ENCODE peak calls at places on chromosomes 7 and 10, in nine cellular contexts. One of them, this sample, is unnamed. For H3K36me3, the result is how much of the 10 kb centered on the place peaks cover.

GRCh38 chr7:106243893-106244292 is 40.9 kb downstream of the NAMPT start:
- DNase-seq in CD8-positive, alpha-beta T cell: no peak
- DNase-seq in upper lobe of right lung: no peak
- DNase-seq in CD8-positive, alpha-beta memory T cell: no peak
- DNase-seq in ovary: no peak
- DNase-seq in mucosa of descending colon: no peak
- DNase-seq in aorta: no peak
- DNase-seq in cardiac muscle cell: peak
- DNase-seq in uterus: no peak
- DNase-seq in this sample: no peak

GRCh38 chr7:81690251-81690650 is 79.6 kb downstream of the HGF start:
- DNase-seq in CD8-positive, alpha-beta T cell: no peak
- DNase-seq in upper lobe of right lung: no peak
- DNase-seq in CD8-positive, alpha-beta memory T cell: no peak
- DNase-seq in ovary: no peak
- DNase-seq in mucosa of descending colon: no peak
- DNase-seq in aorta: no peak
- DNase-seq in cardiac muscle cell: peak
- DNase-seq in uterus: no peak
- DNase-seq in this sample: no peak

GRCh38 chr7:45052011-45052410 is 36.8 kb downstream of the NACAD start:
- DNase-seq in CD8-positive, alpha-beta T cell: no peak
- DNase-seq in upper lobe of right lung: no peak
- DNase-seq in CD8-positive, alpha-beta memory T cell: no peak
- DNase-seq in ovary: no peak
- DNase-seq in mucosa of descending colon: no peak
- DNase-seq in aorta: no peak
- DNase-seq in cardiac muscle cell: no peak
- DNase-seq in uterus: no peak
- DNase-seq in this sample: no peak

GRCh38 chr7:84822941-84823510 is 363.8 kb downstream of the SEMA3D start:
- DNase-seq in CD8-positive, alpha-beta T cell: no peak
- DNase-seq in upper lobe of right lung: no peak
- DNase-seq in CD8-positive, alpha-beta memory T cell: no peak
- DNase-seq in ovary: no peak
- DNase-seq in mucosa of descending colon: no peak
- DNase-seq in aorta: no peak
- DNase-seq in cardiac muscle cell: no peak
- DNase-seq in uterus: no peak
- DNase-seq in this sample: no peak

GRCh38 chr7:155916926-155917655 is 104.8 kb upstream of the SHH start:
- DNase-seq in CD8-positive, alpha-beta T cell: no peak
- DNase-seq in upper lobe of right lung: no peak
- DNase-seq in CD8-positive, alpha-beta memory T cell: no peak
- DNase-seq in ovary: no peak
- DNase-seq in mucosa of descending colon: no peak
- DNase-seq in aorta: no peak
- DNase-seq in cardiac muscle cell: no peak
- DNase-seq in uterus: no peak
- DNase-seq in this sample: no peak

GRCh38 chr7:79598351-79598750 is 144.9 kb upstream of the MAGI2 start:
- DNase-seq in CD8-positive, alpha-beta T cell: no peak
- DNase-seq in upper lobe of right lung: no peak
- DNase-seq in CD8-positive, alpha-beta memory T cell: no peak
- DNase-seq in ovary: no peak
- DNase-seq in mucosa of descending colon: no peak
- DNase-seq in aorta: no peak
- DNase-seq in cardiac muscle cell: no peak
- DNase-seq in uterus: no peak
- DNase-seq in this sample: no peak

GRCh38 chr10:58919927-58920654 is 256.4 kb upstream of the PHYHIPL start:
- DNase-seq in CD8-positive, alpha-beta T cell: no peak
- DNase-seq in upper lobe of right lung: no peak
- DNase-seq in CD8-positive, alpha-beta memory T cell: no peak
- DNase-seq in ovary: no peak
- DNase-seq in mucosa of descending colon: no peak
- DNase-seq in aorta: no peak
- DNase-seq in cardiac muscle cell: peak
- DNase-seq in uterus: no peak
- DNase-seq in this sample: no peak

GRCh38 chr7:47180268-47180826 is 401.6 kb downstream of the TNS3 start:
- DNase-seq in CD8-positive, alpha-beta T cell: no peak
- DNase-seq in upper lobe of right lung: no peak
- DNase-seq in CD8-positive, alpha-beta memory T cell: no peak
- DNase-seq in ovary: peak
- DNase-seq in mucosa of descending colon: no peak
- DNase-seq in aorta: no peak
- DNase-seq in cardiac muscle cell: peak
- DNase-seq in uterus: peak
- DNase-seq in this sample: no peak

GRCh38 chr10:16545126-16545736 is 23.6 kb upstream of the C1QL3 start:
- DNase-seq in CD8-positive, alpha-beta T cell: no peak
- DNase-seq in upper lobe of right lung: no peak
- DNase-seq in CD8-positive, alpha-beta memory T cell: no peak
- DNase-seq in ovary: no peak
- DNase-seq in mucosa of descending colon: no peak
- DNase-seq in aorta: no peak
- DNase-seq in cardiac muscle cell: peak
- DNase-seq in uterus: no peak
- DNase-seq in this sample: no peak

GRCh38 chr10:97570789-97571536 is 1.6 kb upstream of the ANKRD2 start:
- DNase-seq in CD8-positive, alpha-beta T cell: no peak
- DNase-seq in upper lobe of right lung: no peak
- DNase-seq in CD8-positive, alpha-beta memory T cell: no peak
- DNase-seq in ovary: no peak
- DNase-seq in mucosa of descending colon: no peak
- DNase-seq in aorta: no peak
- DNase-seq in cardiac muscle cell: no peak
- DNase-seq in uterus: no peak
- DNase-seq in this sample: no peak

GRCh38 chr10:122243560-122243959 is 27.5 kb upstream of the BTBD16 start:
- DNase-seq in CD8-positive, alpha-beta T cell: no peak
- DNase-seq in upper lobe of right lung: no peak
- DNase-seq in CD8-positive, alpha-beta memory T cell: no peak
- DNase-seq in ovary: no peak
- DNase-seq in mucosa of descending colon: no peak
- DNase-seq in aorta: no peak
- DNase-seq in cardiac muscle cell: no peak
- DNase-seq in uterus: no peak
- DNase-seq in this sample: no peak

GRCh38 chr10:50310560-50311174 is 59.4 kb upstream of the ASAH2 start:
- DNase-seq in CD8-positive, alpha-beta T cell: no peak
- DNase-seq in upper lobe of right lung: no peak
- DNase-seq in CD8-positive, alpha-beta memory T cell: no peak
- DNase-seq in ovary: no peak
- DNase-seq in mucosa of descending colon: no peak
- DNase-seq in aorta: no peak
- DNase-seq in cardiac muscle cell: peak
- DNase-seq in uterus: no peak
- DNase-seq in this sample: no peak

GRCh38 chr10:86795353-86795752 is 38.9 kb downstream of the BMPR1A start:
- DNase-seq in CD8-positive, alpha-beta T cell: no peak
- DNase-seq in upper lobe of right lung: no peak
- DNase-seq in CD8-positive, alpha-beta memory T cell: no peak
- DNase-seq in ovary: no peak
- DNase-seq in mucosa of descending colon: no peak
- DNase-seq in aorta: no peak
- DNase-seq in cardiac muscle cell: peak
- DNase-seq in uterus: no peak
- DNase-seq in this sample: no peak

GRCh38 chr7:41415473-41416207 is 287.2 kb downstream of the INHBA start:
- DNase-seq in CD8-positive, alpha-beta T cell: no peak
- DNase-seq in upper lobe of right lung: no peak
- DNase-seq in CD8-positive, alpha-beta memory T cell: no peak
- DNase-seq in ovary: no peak
- DNase-seq in mucosa of descending colon: no peak
- DNase-seq in aorta: no peak
- DNase-seq in cardiac muscle cell: no peak
- DNase-seq in uterus: no peak
- DNase-seq in this sample: no peak

GRCh38 chr7:6432786-6433185 is 15.0 kb downstream of the DAGLB start:
- DNase-seq in CD8-positive, alpha-beta T cell: no peak
- DNase-seq in upper lobe of right lung: no peak
- DNase-seq in CD8-positive, alpha-beta memory T cell: no peak
- DNase-seq in ovary: no peak
- DNase-seq in mucosa of descending colon: no peak
- DNase-seq in aorta: no peak
- DNase-seq in cardiac muscle cell: no peak
- DNase-seq in uterus: no peak
- DNase-seq in this sample: no peak

GRCh38 chr7:6435486-6436384 is 12.0 kb downstream of the DAGLB start:
- DNase-seq in CD8-positive, alpha-beta T cell: peak
- DNase-seq in upper lobe of right lung: peak
- DNase-seq in CD8-positive, alpha-beta memory T cell: peak
- DNase-seq in ovary: peak
- DNase-seq in mucosa of descending colon: peak
- DNase-seq in aorta: peak
- DNase-seq in cardiac muscle cell: peak
- DNase-seq in uterus: peak
- DNase-seq in this sample: peak

GRCh38 chr7:6436385-6436685 is 11.4 kb downstream of the DAGLB start:
- DNase-seq in CD8-positive, alpha-beta T cell: peak
- DNase-seq in upper lobe of right lung: no peak
- DNase-seq in CD8-positive, alpha-beta memory T cell: peak
- DNase-seq in ovary: no peak
- DNase-seq in mucosa of descending colon: no peak
- DNase-seq in aorta: peak
- DNase-seq in cardiac muscle cell: no peak
- DNase-seq in uterus: no peak
- DNase-seq in this sample: no peak

GRCh38 chr7:6430974-6431373 is 16.8 kb downstream of the DAGLB start:
- DNase-seq in CD8-positive, alpha-beta T cell: no peak
- DNase-seq in upper lobe of right lung: no peak
- DNase-seq in CD8-positive, alpha-beta memory T cell: no peak
- DNase-seq in ovary: no peak
- DNase-seq in mucosa of descending colon: no peak
- DNase-seq in aorta: no peak
- DNase-seq in cardiac muscle cell: no peak
- DNase-seq in uterus: no peak
- DNase-seq in this sample: no peak

GRCh38 chr7:6433814-6434630 is 13.7 kb downstream of the DAGLB start:
- DNase-seq in CD8-positive, alpha-beta T cell: no peak
- DNase-seq in upper lobe of right lung: no peak
- DNase-seq in CD8-positive, alpha-beta memory T cell: no peak
- DNase-seq in ovary: no peak
- DNase-seq in mucosa of descending colon: no peak
- DNase-seq in aorta: no peak
- DNase-seq in cardiac muscle cell: no peak
- DNase-seq in uterus: no peak
- DNase-seq in this sample: no peak
- H3K36me3 ChIP-seq in CD8-positive, alpha-beta T cell: under half
- H3K36me3 ChIP-seq in upper lobe of right lung: under half
- H3K36me3 ChIP-seq in CD8-positive, alpha-beta memory T cell: under half
- H3K36me3 ChIP-seq in ovary: under half
- H3K36me3 ChIP-seq in mucosa of descending colon: under half
- H3K36me3 ChIP-seq in aorta: under half
- H3K36me3 ChIP-seq in cardiac muscle cell: under half
- H3K36me3 ChIP-seq in uterus: under half
- H3K36me3 ChIP-seq in this sample: under half

GRCh38 chr7:64993901-64994300 is 3.1 kb upstream of the ZNF117 start:
- DNase-seq in CD8-positive, alpha-beta T cell: no peak
- DNase-seq in upper lobe of right lung: no peak
- DNase-seq in CD8-positive, alpha-beta memory T cell: no peak
- DNase-seq in ovary: no peak
- DNase-seq in mucosa of descending colon: no peak
- DNase-seq in aorta: no peak
- DNase-seq in cardiac muscle cell: no peak
- DNase-seq in uterus: no peak
- DNase-seq in this sample: no peak
- H3K36me3 ChIP-seq in CD8-positive, alpha-beta T cell: under half
- H3K36me3 ChIP-seq in upper lobe of right lung: under half
- H3K36me3 ChIP-seq in CD8-positive, alpha-beta memory T cell: under half
- H3K36me3 ChIP-seq in ovary: under half
- H3K36me3 ChIP-seq in mucosa of descending colon: under half
- H3K36me3 ChIP-seq in aorta: under half
- H3K36me3 ChIP-seq in cardiac muscle cell: under half
- H3K36me3 ChIP-seq in uterus: under half
- H3K36me3 ChIP-seq in this sample: under half

GRCh38 chr10:32266566-32266965 is 80.4 kb downstream of the EPC1 start:
- DNase-seq in CD8-positive, alpha-beta T cell: no peak
- DNase-seq in upper lobe of right lung: no peak
- DNase-seq in CD8-positive, alpha-beta memory T cell: no peak
- DNase-seq in ovary: no peak
- DNase-seq in mucosa of descending colon: no peak
- DNase-seq in aorta: no peak
- DNase-seq in cardiac muscle cell: no peak
- DNase-seq in uterus: no peak
- DNase-seq in this sample: no peak

GRCh38 chr10:32273326-32273725 is 73.6 kb downstream of the EPC1 start:
- DNase-seq in CD8-positive, alpha-beta T cell: no peak
- DNase-seq in upper lobe of right lung: no peak
- DNase-seq in CD8-positive, alpha-beta memory T cell: no peak
- DNase-seq in ovary: no peak
- DNase-seq in mucosa of descending colon: no peak
- DNase-seq in aorta: no peak
- DNase-seq in cardiac muscle cell: no peak
- DNase-seq in uterus: no peak
- DNase-seq in this sample: no peak

GRCh38 chr10:32266979-32267378 is 80.0 kb downstream of the EPC1 start:
- DNase-seq in CD8-positive, alpha-beta T cell: no peak
- DNase-seq in upper lobe of right lung: no peak
- DNase-seq in CD8-positive, alpha-beta memory T cell: no peak
- DNase-seq in ovary: no peak
- DNase-seq in mucosa of descending colon: no peak
- DNase-seq in aorta: no peak
- DNase-seq in cardiac muscle cell: no peak
- DNase-seq in uterus: no peak
- DNase-seq in this sample: no peak

GRCh38 chr10:32269343-32270100 is 77.4 kb downstream of the EPC1 start:
- DNase-seq in CD8-positive, alpha-beta T cell: no peak
- DNase-seq in upper lobe of right lung: no peak
- DNase-seq in CD8-positive, alpha-beta memory T cell: no peak
- DNase-seq in ovary: no peak
- DNase-seq in mucosa of descending colon: no peak
- DNase-seq in aorta: no peak
- DNase-seq in cardiac muscle cell: no peak
- DNase-seq in uterus: no peak
- DNase-seq in this sample: no peak

GRCh38 chr10:32271617-32272016 is 75.3 kb downstream of the EPC1 start:
- DNase-seq in CD8-positive, alpha-beta T cell: no peak
- DNase-seq in upper lobe of right lung: no peak
- DNase-seq in CD8-positive, alpha-beta memory T cell: no peak
- DNase-seq in ovary: no peak
- DNase-seq in mucosa of descending colon: no peak
- DNase-seq in aorta: no peak
- DNase-seq in cardiac muscle cell: peak
- DNase-seq in uterus: no peak
- DNase-seq in this sample: no peak
- H3K36me3 ChIP-seq in CD8-positive, alpha-beta T cell: under half
- H3K36me3 ChIP-seq in upper lobe of right lung: half or more
- H3K36me3 ChIP-seq in CD8-positive, alpha-beta memory T cell: under half
- H3K36me3 ChIP-seq in ovary: under half
- H3K36me3 ChIP-seq in mucosa of descending colon: under half
- H3K36me3 ChIP-seq in aorta: under half
- H3K36me3 ChIP-seq in cardiac muscle cell: under half
- H3K36me3 ChIP-seq in uterus: under half
- H3K36me3 ChIP-seq in this sample: half or more

DNA sequence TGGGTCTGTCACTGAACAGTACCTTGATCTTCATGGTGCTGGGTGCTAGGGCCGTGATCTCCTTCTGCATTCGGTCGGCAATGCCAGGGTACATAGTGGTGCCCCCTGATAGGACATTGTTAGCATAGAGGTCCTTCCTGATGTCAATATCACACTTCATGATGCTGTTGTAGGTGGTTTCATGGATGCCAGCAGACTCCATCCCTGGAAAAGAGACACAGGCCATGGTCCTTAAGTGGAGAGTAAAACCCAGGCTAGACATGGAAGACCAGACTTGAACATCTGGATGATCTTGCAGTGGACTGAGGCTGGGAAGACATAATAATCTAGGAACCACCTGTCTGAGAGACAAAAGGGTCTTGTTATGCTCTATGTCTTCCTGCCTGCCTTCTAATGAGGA is 14.5 kb downstream of the ACTA2 start:
- DNase-seq in CD8-positive, alpha-beta T cell: no peak
- DNase-seq in upper lobe of right lung: no peak
- DNase-seq in CD8-positive, alpha-beta memory T cell: no peak
- DNase-seq in ovary: no peak
- DNase-seq in mucosa of descending colon: no peak
- DNase-seq in aorta: no peak
- DNase-seq in cardiac muscle cell: no peak
- DNase-seq in uterus: no peak
- DNase-seq in this sample: no peak
- H3K36me3 ChIP-seq in CD8-positive, alpha-beta T cell: under half
- H3K36me3 ChIP-seq in upper lobe of right lung: under half
- H3K36me3 ChIP-seq in CD8-positive, alpha-beta memory T cell: under half
- H3K36me3 ChIP-seq in ovary: under half
- H3K36me3 ChIP-seq in mucosa of descending colon: under half
- H3K36me3 ChIP-seq in aorta: under half
- H3K36me3 ChIP-seq in cardiac muscle cell: under half
- H3K36me3 ChIP-seq in uterus: under half
- H3K36me3 ChIP-seq in this sample: half or more

This sample was measured in right atrium auricular region.